ENCODE peak calls at places on chromosome 9, in five cellular contexts. P is endodermal cell, W is PC-9, Z is fibroblast of lung, Y is lower lobe of right lung. B is an unnamed sample. For H3K4me1, the result is how much of the 10 kb centered on the place peaks cover.

GRCh38 chr9:128001411-128002298 is 20.9 kb upstream of the EEIG1 start:
- DNase-seq in P (peak), W (peak), Z (peak), Y (no peak), B (no peak)

GRCh38 chr9:121053544-121053943 is 3.5 kb upstream of the C5 start:
- DNase-seq in P (peak), W (no peak), Z (no peak), Y (no peak), B (no peak)

GRCh38 chr9:126838895-126839294 is 21.5 kb upstream of the ZBTB34 start:
- DNase-seq in P (peak), W (no peak), Z (no peak), Y (no peak), B (no peak)

GRCh38 chr9:100515578-100516494 is 42.9 kb downstream of the TMEFF1 start:
- DNase-seq in P (no peak), W (peak), Z (peak), Y (no peak), B (no peak)

GRCh38 chr9:29740518-29740917 is 2167.2 kb upstream of the C9orf72 start:
- DNase-seq in P (no peak), W (no peak), Z (no peak), Y (no peak), B (no peak)

GRCh38 chr9:20835364-20836286 is 151.6 kb downstream of the FOCAD start:
- DNase-seq in P (no peak), W (peak), Z (peak), Y (no peak), B (no peak)

GRCh38 chr9:129898205-129898604 is 62.9 kb downstream of the USP20 start:
- DNase-seq in P (peak), W (peak), Z (peak), Y (no peak), B (peak)

GRCh38 chr9:2875218-2875977 is 31.5 kb upstream of the PUM3 start:
- DNase-seq in P (no peak), W (no peak), Z (no peak), Y (no peak), B (no peak)

GRCh38 chr9:84111726-84112125 is 131.1 kb downstream of the RMI1 start:
- DNase-seq in P (no peak), W (no peak), Z (peak), Y (no peak), B (no peak)

GRCh38 chr9:68804911-68805889 is 100.2 kb downstream of the PIP5K1B start:
- DNase-seq in P (no peak), W (no peak), Z (no peak), Y (peak), B (peak)

GRCh38 chr9:86406366-86406765 is 52.2 kb upstream of the TUT7 start:
- DNase-seq in P (no peak), W (peak), Z (peak), Y (no peak), B (no peak)

GRCh38 chr9:88355166-88355565 is 33.1 kb upstream of the SPIN1 start:
- DNase-seq in P (no peak), W (peak), Z (peak), Y (no peak), B (no peak)

GRCh38 chr9:112239284-112239683 is 64.2 kb upstream of the SUSD1 start:
- DNase-seq in P (peak), W (peak), Z (no peak), Y (no peak), B (no peak)

GRCh38 chr9:21395778-21396717 is 10.8 kb upstream of the IFNA2 start:
- DNase-seq in P (peak), W (no peak), Z (no peak), Y (peak), B (peak)

GRCh38 chr9:86668488-86668887 is 278.8 kb downstream of the GAS1 start:
- DNase-seq in P (no peak), W (no peak), Z (no peak), Y (no peak), B (no peak)

GRCh38 chr9:128107260-128107970 is 20.1 kb downstream of the PTGES2 start:
- DNase-seq in P (no peak), W (no peak), Z (no peak), Y (peak), B (no peak)

GRCh38 chr9:115033800-115034199 is 84.2 kb downstream of the TNC start:
- DNase-seq in P (no peak), W (no peak), Z (no peak), Y (no peak), B (no peak)

GRCh38 chr9:104906441-104907277 is 21.3 kb downstream of the ABCA1 start:
- DNase-seq in P (peak), W (no peak), Z (peak), Y (no peak), B (no peak)

GRCh38 chr9:84759300-84759750 is 89.8 kb downstream of the NTRK2 start:
- DNase-seq in P (no peak), W (no peak), Z (no peak), Y (no peak), B (no peak)

GRCh38 chr9:78033870-78034269 is 2.3 kb upstream of the GNAQ start:
- DNase-seq in P (no peak), W (no peak), Z (no peak), Y (no peak), B (no peak)

GRCh38 chr9:74138182-74138581 is 359.0 kb upstream of the RORB start:
- DNase-seq in P (no peak), W (no peak), Z (no peak), Y (no peak), B (no peak)

GRCh38 chr9:37404590-37404989 is 17.9 kb upstream of the GRHPR start:
- DNase-seq in P (no peak), W (no peak), Z (no peak), Y (no peak), B (no peak)

GRCh38 chr9:6787793-6788174 is 30.0 kb downstream of the KDM4C start:
- DNase-seq in P (no peak), W (no peak), Z (no peak), Y (no peak), B (no peak)

GRCh38 chr9:29945012-29945411 is 2371.7 kb upstream of the C9orf72 start:
- DNase-seq in P (no peak), W (no peak), Z (no peak), Y (no peak), B (no peak)

GRCh38 chr9:127979333-127980055 is 1.3 kb downstream of the EEIG1 start:
- DNase-seq in P (peak), W (no peak), Z (peak), Y (no peak), B (peak)

DNA sequence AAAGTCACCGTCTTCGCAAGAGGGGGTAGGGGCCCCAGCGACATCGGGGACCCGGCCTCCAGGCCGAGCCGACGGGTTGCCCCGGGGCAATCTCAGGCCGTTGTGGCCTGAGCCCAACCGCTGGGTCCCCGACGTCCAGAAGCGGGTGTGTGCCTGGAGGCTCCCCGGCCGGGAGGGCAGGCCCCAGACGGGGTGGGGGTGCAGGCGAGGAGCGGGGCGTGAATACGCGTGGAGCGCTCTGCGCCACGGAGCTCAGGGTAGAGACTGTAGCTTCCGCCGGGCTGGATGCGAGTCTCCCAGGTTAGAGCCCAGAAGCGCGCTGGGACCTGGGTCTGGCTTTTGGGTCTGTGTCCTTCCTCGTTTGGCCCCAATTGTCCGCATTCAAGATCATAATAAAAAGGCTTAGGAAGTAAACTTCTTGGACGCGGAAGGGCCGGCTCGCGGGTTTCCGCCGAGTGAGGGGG is 3.5 kb downstream of the BARX1 start:
- DNase-seq in P (peak), W (no peak), Z (no peak), Y (no peak), B (no peak)
- H3K4me3 ChIP-seq in P (no peak), W (no peak), Z (no peak), Y (peak), B (peak)

GRCh38 chr9:136627703-136628102 is 35.0 kb upstream of the EGFL7 start:
- DNase-seq in P (no peak), W (no peak), Z (no peak), Y (no peak), B (no peak)

GRCh38 chr9:136628287-136628686 is 34.4 kb upstream of the EGFL7 start:
- DNase-seq in P (no peak), W (no peak), Z (no peak), Y (peak), B (no peak)

GRCh38 chr9:136625101-136626065 is 37.3 kb upstream of the EGFL7 start:
- DNase-seq in P (peak), W (no peak), Z (peak), Y (peak), B (peak)

GRCh38 chr9:136626066-136626725 is 36.5 kb upstream of the EGFL7 start:
- DNase-seq in P (no peak), W (no peak), Z (no peak), Y (no peak), B (no peak)

DNA sequence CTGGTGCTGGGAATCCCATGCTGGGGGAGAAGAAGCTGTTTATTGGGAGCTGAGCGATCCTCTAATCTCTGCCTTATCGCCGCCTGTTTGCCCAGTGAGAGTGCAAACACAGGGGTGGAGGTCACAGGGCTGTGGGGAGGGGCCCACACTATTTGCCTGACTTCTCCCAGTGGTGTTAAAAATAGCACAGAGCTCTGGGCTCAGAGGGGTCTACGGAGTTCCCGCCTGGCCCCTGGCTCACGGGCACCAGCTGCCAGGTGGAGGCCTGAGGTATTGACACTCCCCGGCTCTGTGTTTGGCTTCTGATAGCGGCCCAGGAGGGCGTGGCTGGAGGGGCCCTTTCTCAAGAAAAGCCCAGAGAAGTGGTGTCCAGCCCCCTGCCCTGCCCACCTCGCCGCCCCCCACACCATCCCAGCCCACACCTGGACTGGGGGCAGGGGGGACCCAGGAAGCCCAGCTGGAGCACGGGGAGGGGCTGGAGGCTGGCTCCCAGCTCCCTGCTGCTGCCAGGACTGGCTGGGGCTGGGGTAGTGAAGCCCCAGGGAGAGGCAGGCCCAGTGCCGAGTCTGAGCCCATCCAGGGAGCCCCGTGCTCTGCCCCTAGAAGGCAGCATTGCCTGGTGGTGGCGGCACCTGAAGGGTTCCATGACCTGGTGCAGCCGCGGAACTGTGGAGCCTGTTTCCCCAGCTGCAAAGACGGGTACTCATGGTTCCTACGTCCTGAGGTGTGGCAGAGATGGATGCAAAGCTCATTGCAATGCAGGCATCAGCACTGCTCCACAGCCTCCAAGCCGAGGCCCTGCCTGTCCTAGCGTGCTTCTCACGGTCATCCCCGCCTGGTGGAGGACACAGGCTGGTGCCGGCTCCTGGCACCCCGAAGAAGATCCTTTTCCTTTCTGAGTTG is 35.7 kb upstream of the EGFL7 start:
- DNase-seq in P (peak), W (no peak), Z (no peak), Y (peak), B (no peak)
- TF ChIP-seq CTCF in P (peak), W (peak), Z (no peak), Y (no peak), B (no peak)

DNA sequence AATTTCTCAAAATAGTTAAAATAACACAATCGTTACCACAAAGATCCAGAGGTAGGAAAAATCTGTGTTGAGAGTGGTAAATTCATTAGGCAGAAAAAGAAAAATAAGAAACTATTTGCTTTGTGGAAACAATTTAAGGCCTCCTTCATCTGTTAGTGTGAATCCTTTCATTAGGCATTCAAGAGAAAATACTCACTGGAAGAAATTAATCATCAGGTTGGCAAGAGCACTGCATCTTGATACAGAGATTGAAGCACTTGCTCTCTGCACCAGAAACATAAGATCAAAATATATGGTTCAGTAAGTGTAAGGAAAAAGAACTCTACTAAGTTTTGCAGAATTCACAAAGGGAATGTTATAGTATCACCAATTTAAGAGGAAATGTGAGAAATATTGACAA is 44.4 kb downstream of the TTC39B start:
- DNase-seq in P (no peak), W (no peak), Z (peak), Y (no peak), B (no peak)
- H3K4me1 ChIP-seq in P (under half), W (under half), Z (under half), Y (under half), B (under half)

GRCh38 chr9:80218336-80218735 is 646.6 kb downstream of the TLE4 start:
- DNase-seq in P (peak), W (no peak), Z (no peak), Y (no peak), B (no peak)
- H3K4me3 ChIP-seq in P (no peak), W (no peak), Z (no peak), Y (no peak), B (no peak)

GRCh38 chr9:133603165-133603927 is 5.8 kb downstream of the FAM163B start:
- DNase-seq in P (peak), W (no peak), Z (no peak), Y (peak), B (no peak)
- TF ChIP-seq CTCF in P (peak), W (no peak), Z (no peak), Y (no peak), B (no peak)

GRCh38 chr9:133607976-133608375 is 1.2 kb downstream of the FAM163B start:
- DNase-seq in P (no peak), W (no peak), Z (no peak), Y (peak), B (no peak)

GRCh38 chr9:133609311-133610098 is at the start of gene FAM163B:
- DNase-seq in P (peak), W (no peak), Z (peak), Y (peak), B (no peak)

GRCh38 chr9:133607381-133607780 is 1.8 kb downstream of the FAM163B start:
- DNase-seq in P (no peak), W (no peak), Z (no peak), Y (peak), B (no peak)

GRCh38 chr9:133608881-133609280 is 308 bp downstream of the FAM163B start:
- DNase-seq in P (no peak), W (no peak), Z (no peak), Y (peak), B (no peak)

GRCh38 chr9:133608382-133608781 is 807 bp downstream of the FAM163B start:
- DNase-seq in P (no peak), W (no peak), Z (no peak), Y (peak), B (no peak)
- H3K4me1 ChIP-seq in P (under half), W (under half), Z (under half), Y (under half), B (under half)

DNA sequence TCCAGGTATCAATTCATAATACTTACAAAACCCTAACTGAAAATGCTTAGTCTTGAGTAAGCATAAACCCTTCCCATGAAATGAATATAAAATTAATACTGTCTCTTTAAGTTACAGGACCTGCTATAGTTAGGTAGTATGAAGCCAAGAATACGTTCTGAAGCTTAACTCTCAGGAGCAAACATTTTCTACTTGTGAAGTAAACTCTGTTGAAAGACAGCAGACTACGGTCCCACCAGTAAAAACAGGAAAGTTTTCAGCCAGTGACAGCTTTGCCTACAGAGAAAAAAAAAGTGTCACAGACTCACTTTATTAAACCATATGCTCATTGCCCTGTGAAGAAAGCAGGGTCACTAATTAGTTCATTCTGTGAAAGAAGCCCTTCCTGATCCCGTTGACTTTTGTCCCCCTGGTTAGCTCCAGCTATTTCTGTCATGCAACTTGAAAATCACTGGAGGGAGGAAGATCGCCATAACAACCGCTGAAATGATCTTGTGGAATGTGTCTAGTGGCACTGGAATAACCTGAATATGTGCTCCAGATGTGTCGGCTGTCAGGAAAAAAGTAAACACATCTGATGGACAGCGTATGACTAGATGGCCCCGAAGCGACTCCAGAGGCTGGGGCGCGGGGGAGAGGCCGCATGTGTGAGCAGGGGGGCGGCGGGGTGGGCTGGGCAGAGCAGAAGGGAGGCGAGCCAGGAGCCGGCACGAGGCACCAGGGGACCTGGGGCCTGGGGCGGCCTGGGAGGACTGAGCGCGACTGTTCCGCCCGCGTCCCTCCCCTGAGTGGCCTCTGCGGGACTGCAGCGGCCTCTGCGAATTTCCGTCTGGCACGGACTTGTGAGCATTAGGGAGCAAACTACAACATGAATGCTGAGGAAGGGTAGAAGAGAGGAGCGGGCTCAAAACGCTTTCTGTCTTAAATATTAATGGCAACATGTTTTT is 41.9 kb downstream of the BNC2 start:
- DNase-seq in P (peak), W (no peak), Z (peak), Y (no peak), B (no peak)
- H3K4me3 ChIP-seq in P (no peak), W (no peak), Z (peak), Y (peak), B (peak)

GRCh38 chr9:35756743-35757526 is 2.9 kb upstream of the MSMP start:
- DNase-seq in P (peak), W (peak), Z (peak), Y (peak), B (peak)
- TF ChIP-seq CTCF in P (peak), W (peak), Z (no peak), Y (peak), B (no peak)

DNA sequence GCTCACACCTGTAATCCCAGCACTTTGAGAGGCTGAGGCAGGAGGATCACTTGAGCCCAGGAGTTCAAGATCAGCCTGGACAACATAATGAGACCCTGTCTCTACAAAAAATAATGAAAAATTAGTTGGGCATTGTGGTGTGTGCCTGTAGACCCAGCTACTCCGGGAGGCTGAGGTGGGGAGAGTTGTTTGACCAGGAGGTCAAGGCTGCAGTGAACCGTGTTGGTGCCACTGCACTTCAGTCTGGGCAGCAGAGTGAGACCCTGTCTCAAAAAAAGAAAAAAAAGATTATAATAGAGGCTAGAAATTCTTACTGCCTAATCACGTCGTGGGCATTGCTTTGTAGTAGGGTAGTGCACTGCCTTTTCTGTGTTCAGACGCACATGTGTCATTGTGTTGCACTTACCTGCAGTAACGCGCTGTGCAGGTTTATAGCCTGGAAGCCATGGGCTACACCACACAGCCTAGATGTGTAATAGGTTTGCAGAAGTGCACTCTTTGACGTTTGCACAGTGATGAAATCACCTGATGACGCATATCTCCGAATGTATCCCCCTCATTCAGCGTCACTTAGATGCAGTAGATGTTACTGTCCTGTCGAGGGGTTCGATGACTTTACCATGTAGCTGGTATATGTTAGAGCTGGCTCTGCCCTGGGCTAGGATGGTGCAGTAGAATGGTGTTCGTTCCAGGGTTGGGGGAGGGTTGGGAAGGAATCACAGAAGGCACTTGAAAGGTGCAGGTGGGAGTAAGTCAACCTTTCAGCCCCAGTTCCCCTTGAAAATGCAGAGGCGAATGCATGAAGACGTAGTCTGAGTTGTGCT is 13.0 kb downstream of the EHMT1 start:
- DNase-seq in P (no peak), W (no peak), Z (no peak), Y (peak), B (no peak)
- H3K4me1 ChIP-seq in P (under half), W (under half), Z (under half), Y (half or more), B (under half)

B was measured in upper lobe of right lung.